ENCODE peak calls at places on chromosomes 13 and 19, in five cellular contexts. Y, K, R, B and P are unnamed samples.

GRCh38 chr19:14480695-14481069 is 5.5 kb upstream of the PTGER1 start:
- DNase-seq in R (no peak), Y (peak), B (no peak), K (peak), P (no peak)

GRCh38 chr13:114031631-114032030 is 57.8 kb upstream of the C13orf46 start:
- DNase-seq in Y (no peak), R (peak), K (no peak), B (no peak), P (no peak)

GRCh38 chr13:76225815-76226489 is 589.8 kb downstream of the LMO7 start:
- DNase-seq in K (peak), R (peak), B (no peak), Y (peak), P (no peak)

GRCh38 chr13:61052175-61052574 is 363.5 kb downstream of the PCDH20 start:
- DNase-seq in R (no peak), B (no peak), Y (no peak), K (no peak), P (no peak)

GRCh38 chr19:4066176-4066606 is 508 bp downstream of the ZBTB7A start:
- DNase-seq in R (peak), B (no peak), Y (no peak), K (no peak), P (no peak)

GRCh38 chr13:46667687-46668281 is 114.8 kb downstream of the LRCH1 start:
- DNase-seq in K (no peak), B (no peak), Y (no peak), R (no peak), P (no peak)

GRCh38 chr13:60410299-60410698 is 13.3 kb downstream of the TDRD3 start:
- DNase-seq in B (no peak), K (no peak), Y (no peak), R (no peak), P (no peak)

GRCh38 chr13:45370922-45371406 is 30.0 kb upstream of the TPT1 start:
- DNase-seq in K (peak), Y (peak), B (peak), R (peak), P (peak)

GRCh38 chr19:36876993-36877938 is 26.6 kb downstream of the ZNF345 start:
- DNase-seq in B (no peak), R (no peak), Y (no peak), K (no peak), P (no peak)

GRCh38 chr13:33968520-33969507 is 150.9 kb downstream of the RFC3 start:
- DNase-seq in K (no peak), B (no peak), R (no peak), Y (no peak), P (no peak)

GRCh38 chr19:38277969-38278680 is 13.8 kb downstream of the SPINT2 start:
- DNase-seq in R (peak), K (peak), Y (no peak), B (peak), P (peak)

GRCh38 chr19:23762884-23763711 is 4.4 kb upstream of the ZNF681 start:
- DNase-seq in K (peak), B (no peak), Y (peak), R (peak), P (no peak)

GRCh38 chr13:113967206-113967720 is 6.6 kb downstream of the C13orf46 start:
- DNase-seq in K (no peak), R (peak), B (no peak), Y (no peak), P (no peak)

GRCh38 chr13:114123448-114123847 is 9.0 kb downstream of the RASA3 start:
- DNase-seq in R (no peak), K (no peak), Y (no peak), B (no peak), P (no peak)

GRCh38 chr19:55353803-55354697 is 469 bp downstream of the COX6B2 start:
- DNase-seq in B (no peak), Y (peak), R (peak), K (peak), P (no peak)

GRCh38 chr13:75486146-75486545 is 4.2 kb upstream of the TBC1D4 start:
- DNase-seq in B (no peak), Y (no peak), R (no peak), K (no peak), P (no peak)

GRCh38 chr13:102678339-102679122 is 16.3 kb downstream of the METTL21C start:
- DNase-seq in Y (no peak), K (no peak), B (no peak), R (no peak), P (no peak)

GRCh38 chr19:42270346-42271044 is 1.4 kb downstream of the CIC start:
- DNase-seq in Y (peak), B (peak), K (no peak), R (peak), P (peak)

GRCh38 chr19:23440791-23441190 is 45.5 kb upstream of the ZNF91 start:
- DNase-seq in K (no peak), B (no peak), R (no peak), Y (no peak), P (no peak)

GRCh38 chr13:59633290-59633689 is 530.4 kb downstream of the DIAPH3 start:
- DNase-seq in Y (no peak), K (no peak), R (no peak), B (no peak), P (no peak)

GRCh38 chr13:41610426-41610825 is 153.1 kb downstream of the RGCC start:
- DNase-seq in Y (peak), K (peak), B (peak), R (peak), P (peak)

GRCh38 chr13:80339841-80340642 is 884 bp downstream of the SPRY2 start:
- DNase-seq in Y (peak), K (peak), B (no peak), R (peak), P (peak)

GRCh38 chr13:47337781-47338507 is 441.1 kb upstream of the HTR2A start:
- DNase-seq in Y (peak), R (no peak), B (no peak), K (peak), P (peak)

GRCh38 chr13:33642374-33643065 is 175.4 kb upstream of the RFC3 start:
- DNase-seq in B (peak), K (peak), R (peak), Y (no peak), P (peak)

GRCh38 chr13:65054277-65054676 is 2175.9 kb downstream of the PCDH9 start:
- DNase-seq in B (no peak), Y (no peak), K (no peak), R (no peak), P (no peak)

GRCh38 chr13:113884821-113885220 is 20.9 kb upstream of the GAS6 start:
- DNase-seq in R (no peak), B (no peak), K (no peak), Y (no peak), P (no peak)

GRCh38 chr19:28024920-28025319 is 1188.0 kb downstream of the UQCRFS1 start:
- DNase-seq in Y (no peak), K (no peak), R (no peak), B (no peak), P (no peak)

GRCh38 chr19:38527466-38528136 is 90.2 kb downstream of the MAP4K1 start:
- DNase-seq in R (no peak), K (no peak), B (no peak), Y (no peak), P (no peak)

DNA sequence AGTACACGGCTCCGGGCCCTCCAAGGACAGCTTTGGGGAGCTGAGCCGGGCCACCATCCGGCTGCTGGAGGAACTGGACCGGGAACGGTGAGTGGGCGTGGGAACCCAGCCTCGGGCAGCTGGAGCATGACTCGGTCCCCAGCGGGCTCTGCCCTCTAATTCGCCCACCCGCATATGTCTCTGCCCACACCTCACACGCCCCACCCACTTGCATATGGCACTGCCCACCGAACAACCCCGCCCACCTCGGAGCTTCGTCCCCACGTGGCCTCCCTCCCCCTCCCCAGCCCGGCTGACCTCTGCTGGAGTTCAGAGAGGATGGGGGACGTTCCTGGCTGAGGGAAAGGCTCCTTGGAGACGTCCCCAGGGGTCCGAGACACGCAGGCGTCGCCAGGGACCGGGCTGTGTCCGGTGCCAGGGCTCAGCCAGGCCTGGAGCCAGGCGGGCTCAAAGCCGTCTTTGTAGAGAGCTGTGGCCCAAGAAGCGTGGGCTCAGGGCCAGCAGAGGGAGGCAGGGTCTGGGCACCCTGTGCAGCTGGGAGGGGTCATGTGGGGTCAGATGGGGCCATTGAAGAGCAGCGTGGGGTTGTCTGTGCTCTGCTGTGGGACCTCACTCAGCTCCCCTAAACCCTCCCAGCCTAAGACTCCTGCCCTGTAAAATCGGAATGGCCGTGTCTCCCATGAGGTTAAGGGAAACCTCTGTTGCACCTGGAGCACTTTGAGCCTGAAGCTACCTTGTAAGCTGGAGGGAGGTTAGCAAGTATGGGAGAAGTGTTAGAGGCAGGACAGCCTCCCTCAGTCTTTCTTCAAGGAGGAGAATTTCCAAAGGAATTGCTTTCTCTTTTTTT is 3.8 kb downstream of the APC2 start:
- DNase-seq in B (no peak), K (no peak), R (no peak), Y (no peak), P (no peak)
- TF ChIP-seq CTCF in B (no peak), K (no peak), R (no peak), Y (peak), P (no peak)

DNA sequence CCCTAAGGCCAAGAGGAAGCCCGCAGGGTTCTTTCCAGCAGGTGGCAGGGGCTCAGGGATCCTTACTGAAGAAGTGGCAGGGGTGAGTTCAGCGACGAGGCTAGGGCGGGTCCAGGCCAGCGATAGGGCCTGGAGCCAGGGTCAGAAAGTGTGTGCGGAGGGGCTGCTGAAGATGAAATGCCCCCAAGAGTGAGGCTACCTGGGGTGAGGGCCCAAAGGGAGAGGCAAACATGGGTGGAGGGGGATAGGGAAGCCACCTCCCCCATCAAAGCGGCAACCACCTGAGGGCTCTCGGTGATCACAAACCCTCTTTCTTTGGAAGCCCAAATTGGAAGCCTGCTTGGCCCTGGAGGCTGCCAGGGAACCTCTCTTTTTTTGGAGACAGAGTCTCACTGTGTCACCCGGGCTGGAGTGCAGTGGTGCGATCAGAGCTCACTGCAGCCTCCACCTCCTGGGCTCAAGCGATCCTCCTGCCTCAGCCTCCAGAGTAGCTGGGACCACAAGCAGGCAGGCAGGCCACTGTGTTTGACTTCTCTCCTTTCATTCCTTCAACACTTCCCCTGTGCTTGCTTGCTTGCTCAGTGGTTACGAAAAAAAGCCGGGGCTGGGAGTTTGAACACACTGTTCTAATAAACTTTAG is 1.2 kb upstream of the ATP8B3 start:
- DNase-seq in Y (no peak), B (no peak), R (no peak), K (no peak), P (no peak)
- TF ChIP-seq CTCF in Y (no peak), B (no peak), R (no peak), K (no peak), P (peak)

GRCh38 chr19:1206733-1207301 is 1.2 kb downstream of the STK11 start:
- DNase-seq in R (no peak), B (no peak), K (no peak), Y (no peak), P (no peak)

GRCh38 chr19:1211494-1212234 is 6.1 kb downstream of the STK11 start:
- DNase-seq in K (no peak), R (peak), B (no peak), Y (no peak), P (no peak)

GRCh38 chr19:1205114-1206062 is at the start of gene STK11:
- DNase-seq in B (peak), Y (peak), R (peak), K (peak), P (peak)

GRCh38 chr19:1210227-1210538 is 4.6 kb downstream of the STK11 start:
- DNase-seq in R (no peak), B (no peak), K (no peak), Y (no peak), P (no peak)

GRCh38 chr19:1206063-1206732 is 620 bp downstream of the STK11 start:
- DNase-seq in K (no peak), R (no peak), B (no peak), Y (no peak), P (no peak)
- TF ChIP-seq CTCF in K (no peak), R (no peak), B (no peak), Y (no peak), P (no peak)

GRCh38 chr13:71677114-71677513 is 189.9 kb downstream of the DACH1 start:
- DNase-seq in B (no peak), Y (no peak), R (no peak), K (no peak), P (no peak)

GRCh38 chr13:71672527-71672926 is 194.5 kb downstream of the DACH1 start:
- DNase-seq in R (no peak), Y (no peak), B (no peak), K (peak), P (no peak)

DNA sequence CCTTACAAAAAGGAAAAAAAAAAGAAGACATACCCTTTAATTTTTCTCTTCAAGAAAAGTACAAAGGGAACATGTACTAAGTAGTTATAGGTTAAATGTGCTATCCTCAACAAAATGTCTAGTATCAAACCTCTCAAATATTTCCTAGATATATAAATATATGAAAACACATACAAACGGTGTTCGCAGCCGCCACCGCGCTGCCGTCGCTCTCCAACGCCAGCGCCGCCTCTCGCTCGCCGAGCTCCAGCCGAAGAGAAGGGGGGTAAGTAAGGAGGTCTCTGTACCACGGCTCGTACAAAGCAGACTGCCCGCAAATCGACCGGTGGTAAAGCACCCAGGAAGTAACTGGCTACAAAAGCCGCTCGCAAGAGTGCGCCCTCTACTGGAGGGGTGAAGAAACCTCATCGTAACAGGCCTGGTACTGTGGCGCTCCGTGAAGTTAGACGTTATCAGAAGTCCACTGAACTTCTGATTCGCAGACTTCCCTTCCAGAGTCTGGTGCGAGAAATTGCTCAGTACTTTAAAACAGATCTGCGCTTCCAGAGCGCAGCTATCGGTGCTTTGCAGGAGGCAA is 192.1 kb downstream of the DACH1 start:
- DNase-seq in K (no peak), B (no peak), Y (no peak), R (no peak), P (no peak)
- TF ChIP-seq CTCF in K (no peak), B (no peak), Y (peak), R (no peak), P (no peak)